ENCODE peak calls at places on chromosomes 2 and 18, in nine cellular contexts. One of them, this sample, is unnamed.

GRCh38 chr2:63849381-63850203 is 7.9 kb downstream of the UGP2 start:
- DNase-seq in pancreas: no peak
- DNase-seq in HFFc6: peak
- DNase-seq in AG09319: no peak
- DNase-seq in lower leg skin: no peak
- DNase-seq in GM20000: no peak
- DNase-seq in endodermal cell: peak
- DNase-seq in fibroblast of lung: no peak
- DNase-seq in IMR-90: no peak
- DNase-seq in this sample: no peak

GRCh38 chr18:51603551-51603950 is 406.1 kb upstream of the MEX3C start:
- DNase-seq in pancreas: no peak
- DNase-seq in endodermal cell: no peak
- DNase-seq in GM20000: no peak
- DNase-seq in IMR-90: no peak
- DNase-seq in fibroblast of lung: no peak
- DNase-seq in lower leg skin: no peak
- DNase-seq in HFFc6: no peak
- DNase-seq in AG09319: no peak
- DNase-seq in this sample: no peak

GRCh38 chr2:199703199-199703598 is 147.8 kb downstream of the FTCDNL1 start:
- DNase-seq in lower leg skin: no peak
- DNase-seq in AG09319: no peak
- DNase-seq in pancreas: no peak
- DNase-seq in GM20000: no peak
- DNase-seq in fibroblast of lung: no peak
- DNase-seq in endodermal cell: no peak
- DNase-seq in IMR-90: no peak
- DNase-seq in HFFc6: no peak
- DNase-seq in this sample: no peak

GRCh38 chr2:164746713-164747112 is 94.9 kb downstream of the COBLL1 start:
- DNase-seq in GM20000: no peak
- DNase-seq in fibroblast of lung: no peak
- DNase-seq in lower leg skin: no peak
- DNase-seq in AG09319: no peak
- DNase-seq in IMR-90: no peak
- DNase-seq in endodermal cell: no peak
- DNase-seq in pancreas: no peak
- DNase-seq in HFFc6: no peak
- DNase-seq in this sample: no peak

GRCh38 chr2:201507725-201508124 is 56.2 kb downstream of the STRADB start:
- DNase-seq in IMR-90: no peak
- DNase-seq in lower leg skin: no peak
- DNase-seq in pancreas: no peak
- DNase-seq in fibroblast of lung: no peak
- DNase-seq in endodermal cell: no peak
- DNase-seq in HFFc6: no peak
- DNase-seq in GM20000: no peak
- DNase-seq in AG09319: no peak
- DNase-seq in this sample: peak

GRCh38 chr2:32166115-32166549 is 468 bp downstream of the SLC30A6 start:
- DNase-seq in HFFc6: no peak
- DNase-seq in endodermal cell: no peak
- DNase-seq in fibroblast of lung: no peak
- DNase-seq in AG09319: no peak
- DNase-seq in lower leg skin: no peak
- DNase-seq in IMR-90: no peak
- DNase-seq in GM20000: no peak
- DNase-seq in pancreas: no peak
- DNase-seq in this sample: no peak

GRCh38 chr18:33369711-33370449 is 70.6 kb downstream of the CCDC178 start:
- DNase-seq in pancreas: no peak
- DNase-seq in endodermal cell: no peak
- DNase-seq in lower leg skin: no peak
- DNase-seq in HFFc6: no peak
- DNase-seq in IMR-90: no peak
- DNase-seq in GM20000: no peak
- DNase-seq in fibroblast of lung: no peak
- DNase-seq in AG09319: no peak
- DNase-seq in this sample: no peak

GRCh38 chr2:187553908-187554703 is at the start of gene TFPI:
- DNase-seq in lower leg skin: peak
- DNase-seq in GM20000: no peak
- DNase-seq in IMR-90: peak
- DNase-seq in HFFc6: peak
- DNase-seq in pancreas: no peak
- DNase-seq in AG09319: no peak
- DNase-seq in fibroblast of lung: peak
- DNase-seq in endodermal cell: no peak
- DNase-seq in this sample: no peak

GRCh38 chr2:217837001-217837491 is 165.7 kb downstream of the TNS1 start:
- DNase-seq in lower leg skin: peak
- DNase-seq in IMR-90: no peak
- DNase-seq in endodermal cell: peak
- DNase-seq in GM20000: no peak
- DNase-seq in fibroblast of lung: peak
- DNase-seq in HFFc6: peak
- DNase-seq in AG09319: peak
- DNase-seq in pancreas: peak
- DNase-seq in this sample: no peak

GRCh38 chr2:174840436-174840835 is 76.2 kb upstream of the CHRNA1 start:
- DNase-seq in lower leg skin: no peak
- DNase-seq in GM20000: no peak
- DNase-seq in fibroblast of lung: peak
- DNase-seq in AG09319: no peak
- DNase-seq in endodermal cell: no peak
- DNase-seq in pancreas: no peak
- DNase-seq in HFFc6: peak
- DNase-seq in IMR-90: peak
- DNase-seq in this sample: no peak

GRCh38 chr2:38875227-38875575 is 533 bp downstream of the DHX57 start:
- DNase-seq in pancreas: no peak
- DNase-seq in lower leg skin: no peak
- DNase-seq in endodermal cell: no peak
- DNase-seq in fibroblast of lung: peak
- DNase-seq in IMR-90: peak
- DNase-seq in HFFc6: peak
- DNase-seq in AG09319: no peak
- DNase-seq in GM20000: peak
- DNase-seq in this sample: no peak

GRCh38 chr2:70140978-70141753 is 49.7 kb downstream of the C2orf42 start:
- DNase-seq in GM20000: peak
- DNase-seq in IMR-90: peak
- DNase-seq in pancreas: no peak
- DNase-seq in HFFc6: peak
- DNase-seq in lower leg skin: peak
- DNase-seq in AG09319: no peak
- DNase-seq in fibroblast of lung: peak
- DNase-seq in endodermal cell: peak
- DNase-seq in this sample: peak

GRCh38 chr2:179861777-179862117 is 335 bp upstream of the ZNF385B start:
- DNase-seq in lower leg skin: no peak
- DNase-seq in fibroblast of lung: peak
- DNase-seq in endodermal cell: no peak
- DNase-seq in AG09319: no peak
- DNase-seq in GM20000: peak
- DNase-seq in IMR-90: peak
- DNase-seq in HFFc6: no peak
- DNase-seq in pancreas: no peak
- DNase-seq in this sample: peak

GRCh38 chr18:54926593-54927297 is 32.5 kb downstream of the CCDC68 start:
- DNase-seq in GM20000: no peak
- DNase-seq in AG09319: no peak
- DNase-seq in HFFc6: peak
- DNase-seq in IMR-90: peak
- DNase-seq in fibroblast of lung: peak
- DNase-seq in pancreas: no peak
- DNase-seq in lower leg skin: no peak
- DNase-seq in endodermal cell: no peak
- DNase-seq in this sample: no peak

GRCh38 chr2:234425923-234426603 is 70.8 kb downstream of the ARL4C start:
- DNase-seq in pancreas: no peak
- DNase-seq in AG09319: no peak
- DNase-seq in fibroblast of lung: no peak
- DNase-seq in GM20000: no peak
- DNase-seq in IMR-90: no peak
- DNase-seq in HFFc6: no peak
- DNase-seq in lower leg skin: no peak
- DNase-seq in endodermal cell: no peak
- DNase-seq in this sample: peak

GRCh38 chr2:110807520-110807919 is 75.1 kb downstream of the ACOXL start:
- DNase-seq in HFFc6: peak
- DNase-seq in pancreas: no peak
- DNase-seq in lower leg skin: no peak
- DNase-seq in fibroblast of lung: peak
- DNase-seq in GM20000: no peak
- DNase-seq in AG09319: no peak
- DNase-seq in endodermal cell: no peak
- DNase-seq in IMR-90: peak
- DNase-seq in this sample: no peak

GRCh38 chr18:9102391-9103216 is at the start of gene NDUFV2:
- DNase-seq in GM20000: peak
- DNase-seq in fibroblast of lung: peak
- DNase-seq in HFFc6: peak
- DNase-seq in lower leg skin: peak
- DNase-seq in AG09319: peak
- DNase-seq in IMR-90: peak
- DNase-seq in pancreas: peak
- DNase-seq in endodermal cell: peak
- DNase-seq in this sample: peak

GRCh38 chr18:57786038-57786437 is 17.1 kb downstream of the ATP8B1 start:
- DNase-seq in lower leg skin: no peak
- DNase-seq in endodermal cell: no peak
- DNase-seq in IMR-90: no peak
- DNase-seq in HFFc6: no peak
- DNase-seq in fibroblast of lung: no peak
- DNase-seq in AG09319: no peak
- DNase-seq in pancreas: no peak
- DNase-seq in GM20000: no peak
- DNase-seq in this sample: no peak

GRCh38 chr2:160696061-160696452 is 202.4 kb upstream of the RBMS1 start:
- DNase-seq in pancreas: no peak
- DNase-seq in endodermal cell: no peak
- DNase-seq in GM20000: no peak
- DNase-seq in AG09319: no peak
- DNase-seq in HFFc6: no peak
- DNase-seq in fibroblast of lung: no peak
- DNase-seq in lower leg skin: no peak
- DNase-seq in IMR-90: no peak
- DNase-seq in this sample: no peak

GRCh38 chr2:20635698-20636584 is 15.0 kb downstream of the HS1BP3 start:
- DNase-seq in AG09319: peak
- DNase-seq in IMR-90: peak
- DNase-seq in HFFc6: peak
- DNase-seq in fibroblast of lung: peak
- DNase-seq in endodermal cell: peak
- DNase-seq in GM20000: peak
- DNase-seq in lower leg skin: peak
- DNase-seq in pancreas: peak
- DNase-seq in this sample: peak

GRCh38 chr18:57744211-57744694 is 58.9 kb downstream of the ATP8B1 start:
- DNase-seq in lower leg skin: no peak
- DNase-seq in HFFc6: no peak
- DNase-seq in IMR-90: peak
- DNase-seq in fibroblast of lung: peak
- DNase-seq in endodermal cell: no peak
- DNase-seq in pancreas: no peak
- DNase-seq in GM20000: no peak
- DNase-seq in AG09319: no peak
- DNase-seq in this sample: no peak

GRCh38 chr18:60082790-60083189 is 183.0 kb downstream of the PMAIP1 start:
- DNase-seq in GM20000: no peak
- DNase-seq in fibroblast of lung: no peak
- DNase-seq in IMR-90: no peak
- DNase-seq in HFFc6: no peak
- DNase-seq in AG09319: no peak
- DNase-seq in pancreas: no peak
- DNase-seq in lower leg skin: no peak
- DNase-seq in endodermal cell: no peak
- DNase-seq in this sample: no peak

GRCh38 chr2:46615555-46616487 is 136.5 kb downstream of the TMEM247 start:
- DNase-seq in IMR-90: peak
- DNase-seq in endodermal cell: no peak
- DNase-seq in lower leg skin: no peak
- DNase-seq in GM20000: peak
- DNase-seq in HFFc6: peak
- DNase-seq in AG09319: no peak
- DNase-seq in pancreas: no peak
- DNase-seq in fibroblast of lung: peak
- DNase-seq in this sample: peak
- TF ChIP-seq CTCF in IMR-90: peak
- TF ChIP-seq CTCF in endodermal cell: no peak
- TF ChIP-seq CTCF in lower leg skin: no peak
- TF ChIP-seq CTCF in GM20000: no peak
- TF ChIP-seq CTCF in HFFc6: peak
- TF ChIP-seq CTCF in AG09319: peak
- TF ChIP-seq CTCF in pancreas: no peak
- TF ChIP-seq CTCF in fibroblast of lung: peak
- TF ChIP-seq CTCF in this sample: peak

GRCh38 chr18:76764296-76764901 is 58.0 kb upstream of the ZNF236 start:
- DNase-seq in lower leg skin: no peak
- DNase-seq in pancreas: no peak
- DNase-seq in fibroblast of lung: no peak
- DNase-seq in IMR-90: no peak
- DNase-seq in HFFc6: no peak
- DNase-seq in endodermal cell: no peak
- DNase-seq in GM20000: no peak
- DNase-seq in AG09319: no peak
- DNase-seq in this sample: no peak
- TF ChIP-seq CTCF in lower leg skin: no peak
- TF ChIP-seq CTCF in pancreas: no peak
- TF ChIP-seq CTCF in fibroblast of lung: no peak
- TF ChIP-seq CTCF in IMR-90: no peak
- TF ChIP-seq CTCF in HFFc6: no peak
- TF ChIP-seq CTCF in endodermal cell: no peak
- TF ChIP-seq CTCF in GM20000: no peak
- TF ChIP-seq CTCF in AG09319: no peak
- TF ChIP-seq CTCF in this sample: no peak

GRCh38 chr2:223779877-223780276 is 57.5 kb downstream of the AP1S3 start:
- DNase-seq in GM20000: peak
- DNase-seq in HFFc6: peak
- DNase-seq in lower leg skin: no peak
- DNase-seq in IMR-90: peak
- DNase-seq in AG09319: no peak
- DNase-seq in pancreas: no peak
- DNase-seq in fibroblast of lung: peak
- DNase-seq in endodermal cell: peak
- DNase-seq in this sample: peak
- TF ChIP-seq CTCF in GM20000: peak
- TF ChIP-seq CTCF in HFFc6: peak
- TF ChIP-seq CTCF in lower leg skin: no peak
- TF ChIP-seq CTCF in IMR-90: peak
- TF ChIP-seq CTCF in AG09319: peak
- TF ChIP-seq CTCF in pancreas: no peak
- TF ChIP-seq CTCF in fibroblast of lung: peak
- TF ChIP-seq CTCF in endodermal cell: peak
- TF ChIP-seq CTCF in this sample: no peak

DNA sequence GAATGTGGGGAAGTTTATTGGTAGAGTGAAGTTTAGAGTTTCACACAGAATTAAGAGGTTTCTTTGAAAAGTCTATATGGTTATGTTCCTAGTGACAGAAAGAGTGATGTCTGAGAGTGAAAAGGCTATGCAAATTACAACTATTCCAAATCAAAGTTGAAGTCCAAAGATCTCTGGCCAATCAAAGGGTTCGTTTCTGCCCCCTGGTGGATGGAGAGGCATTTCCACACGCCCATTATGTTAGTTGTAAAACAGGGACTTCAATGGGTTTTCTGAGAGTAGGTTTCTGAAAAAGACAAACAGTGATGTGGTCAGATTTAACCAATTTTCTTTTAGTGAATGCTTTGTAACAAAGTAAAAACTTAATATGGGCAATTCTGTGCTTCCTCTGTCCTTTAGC is 441.5 kb upstream of the POU3F3 start:
- DNase-seq in lower leg skin: no peak
- DNase-seq in GM20000: peak
- DNase-seq in pancreas: no peak
- DNase-seq in fibroblast of lung: no peak
- DNase-seq in AG09319: no peak
- DNase-seq in IMR-90: no peak
- DNase-seq in endodermal cell: peak
- DNase-seq in HFFc6: no peak
- DNase-seq in this sample: peak
- TF ChIP-seq CTCF in lower leg skin: no peak
- TF ChIP-seq CTCF in GM20000: peak
- TF ChIP-seq CTCF in pancreas: peak
- TF ChIP-seq CTCF in fibroblast of lung: peak
- TF ChIP-seq CTCF in AG09319: peak
- TF ChIP-seq CTCF in IMR-90: peak
- TF ChIP-seq CTCF in endodermal cell: peak
- TF ChIP-seq CTCF in HFFc6: peak
- TF ChIP-seq CTCF in this sample: peak

This sample was measured in activated CD8-positive, alpha-beta T cell treated with anti-CD3 and anti-CD28 coated beads for 36 hours.